ENCODE peak calls at places on chromosomes 12 and 14, in five cellular contexts. O, T, N, B and A are unnamed samples.

GRCh38 chr14:52043690-52044089 is 25.2 kb downstream of the NID2 start:
- DNase-seq in O (peak), T (peak), N (no peak), B (no peak), A (no peak)

GRCh38 chr12:51934080-51934479 is 17.4 kb upstream of the ACVR1B start:
- DNase-seq in O (no peak), T (no peak), N (no peak), B (no peak), A (no peak)

GRCh38 chr12:124451637-124452243 is 115.7 kb downstream of the NCOR2 start:
- DNase-seq in O (no peak), T (no peak), N (no peak), B (no peak), A (no peak)

GRCh38 chr12:24791622-24792021 is 157.3 kb downstream of the BCAT1 start:
- DNase-seq in O (no peak), T (no peak), N (no peak), B (no peak), A (no peak)

GRCh38 chr14:96029089-96029650 is 10.0 kb upstream of the C14orf132 start:
- DNase-seq in O (no peak), T (no peak), N (no peak), B (no peak), A (no peak)

GRCh38 chr14:101560534-101561113 is 671 bp upstream of the DIO3 start:
- DNase-seq in O (no peak), T (no peak), N (no peak), B (no peak), A (no peak)

GRCh38 chr14:23604675-23605170 is 26.1 kb upstream of the JPH4 start:
- DNase-seq in O (no peak), T (no peak), N (no peak), B (no peak), A (no peak)

GRCh38 chr14:49770212-49770817 is 2.4 kb downstream of the KLHDC2 start:
- DNase-seq in O (peak), T (no peak), N (no peak), B (no peak), A (no peak)

GRCh38 chr12:120887253-120888043 is 16.7 kb downstream of the SPPL3 start:
- DNase-seq in O (no peak), T (no peak), N (no peak), B (no peak), A (no peak)

GRCh38 chr14:71995741-71996140 is 63.5 kb downstream of the RGS6 start:
- DNase-seq in O (no peak), T (no peak), N (no peak), B (no peak), A (no peak)

GRCh38 chr12:73124480-73124879 is 852.3 kb downstream of the TRHDE start:
- DNase-seq in O (no peak), T (no peak), N (no peak), B (no peak), A (no peak)

GRCh38 chr12:92654929-92655328 is 47.9 kb upstream of the PLEKHG7 start:
- DNase-seq in O (peak), T (no peak), N (no peak), B (no peak), A (no peak)

GRCh38 chr14:98114122-98114895 is 1157.7 kb downstream of the BCL11B start:
- DNase-seq in O (no peak), T (no peak), N (no peak), B (no peak), A (no peak)

GRCh38 chr12:3655331-3655900 is 97.5 kb downstream of the CRACR2A start:
- DNase-seq in O (peak), T (peak), N (no peak), B (no peak), A (no peak)
- H3K27ac ChIP-seq in O (no peak), T (no peak), N (no peak), B (no peak), A (no peak)

GRCh38 chr14:78253986-78254385 is 83.8 kb downstream of the NRXN3 start:
- DNase-seq in O (peak), T (no peak), N (no peak), B (no peak), A (no peak)

GRCh38 chr14:78254911-78255431 is 84.8 kb downstream of the NRXN3 start:
- DNase-seq in O (peak), T (no peak), N (no peak), B (no peak), A (peak)

DNA sequence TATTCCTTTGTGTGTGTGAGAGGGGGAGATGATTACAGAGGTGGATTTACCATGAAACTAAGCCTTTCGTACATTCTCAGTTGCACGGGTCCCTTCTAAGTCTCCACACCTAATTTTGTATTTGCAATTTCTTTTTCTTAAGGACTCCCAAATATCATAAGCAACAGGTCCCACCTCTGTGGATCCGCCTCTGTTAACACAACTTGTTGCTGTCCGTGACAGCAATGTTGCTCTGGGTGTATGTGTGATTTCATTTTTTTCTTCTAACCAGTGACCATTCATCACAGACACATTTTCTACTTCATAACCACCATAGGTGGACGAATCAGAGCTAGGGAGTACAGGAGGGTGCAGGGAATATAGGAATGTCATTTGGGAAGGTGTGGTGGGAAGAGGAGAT is 81.1 kb downstream of the NRXN3 start:
- DNase-seq in O (no peak), T (no peak), N (no peak), B (no peak), A (no peak)
- H3K27ac ChIP-seq in O (no peak), T (no peak), N (no peak), B (no peak), A (no peak)

GRCh38 chr12:11653215-11653753 is 3.8 kb downstream of the ETV6 start:
- DNase-seq in O (peak), T (peak), N (peak), B (no peak), A (no peak)
- H3K27ac ChIP-seq in O (no peak), T (peak), N (peak), B (peak), A (peak)

DNA sequence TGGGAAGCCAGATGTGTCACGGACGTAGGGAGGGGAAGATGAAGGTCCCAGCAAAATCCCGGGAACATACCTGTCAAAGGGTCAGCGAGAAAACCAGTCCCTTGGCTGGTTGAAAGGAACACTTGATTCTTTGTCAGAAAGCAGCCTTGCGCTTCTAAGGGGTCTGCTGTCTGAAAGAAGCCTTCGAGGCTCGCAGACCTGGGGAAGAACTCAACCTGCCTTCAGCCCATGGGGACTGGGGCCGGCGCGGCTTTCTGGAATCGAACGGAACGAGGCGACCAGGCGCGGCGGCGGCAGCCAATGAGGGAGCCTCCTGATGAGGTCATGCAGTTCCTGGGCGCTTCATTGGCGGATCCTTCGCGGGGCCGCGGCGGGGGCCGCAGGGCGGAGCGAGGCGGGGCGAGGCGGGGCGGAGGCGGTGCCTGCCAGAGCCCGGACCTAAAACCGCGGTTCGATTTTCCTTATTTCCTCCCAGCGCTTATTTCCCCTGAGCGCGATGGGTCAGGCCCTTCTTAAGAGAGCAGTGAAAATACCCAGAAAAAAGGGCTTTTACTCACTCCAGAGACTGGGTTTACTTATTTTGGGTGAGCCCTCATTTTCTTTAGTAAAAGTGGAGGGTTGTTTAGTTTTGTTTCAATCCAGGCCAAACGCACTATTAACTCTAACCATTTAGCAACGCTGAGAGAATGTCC is 11.8 kb upstream of the TTC7B start:
- DNase-seq in O (peak), T (peak), N (peak), B (peak), A (peak)
- H3K27ac ChIP-seq in O (no peak), T (peak), N (peak), B (peak), A (peak)

GRCh38 chr14:67513631-67514108 is 19.4 kb upstream of the PLEKHH1 start:
- DNase-seq in O (no peak), T (no peak), N (no peak), B (no peak), A (no peak)
- H3K27ac ChIP-seq in O (no peak), T (no peak), N (no peak), B (peak), A (peak)

GRCh38 chr14:39847191-39847590 is 415.0 kb upstream of the FBXO33 start:
- DNase-seq in O (no peak), T (no peak), N (no peak), B (no peak), A (no peak)
- H3K27ac ChIP-seq in O (no peak), T (no peak), N (no peak), B (no peak), A (no peak)